ENCODE peak calls at places on chromosomes 5 and 9, in five cellular contexts. D is heart right ventricle, O is DND-41, Z is Calu3, F is BE2C. V is an unnamed sample.

GRCh38 chr9:76459691-76460635 is 981 bp downstream of the GCNT1 start:
- DNase-seq in D (peak; percentile 25), O (peak; percentile 6), Z (peak; percentile 45), F (peak; percentile 34), V (peak; percentile 51)

GRCh38 chr5:7754997-7755596 is 95.8 kb downstream of the CFAP90 start:
- DNase-seq in D (peak; percentile 33), O (peak; percentile 52), Z (peak; percentile 74), F (peak; percentile 76), V (peak; percentile 85)

GRCh38 chr5:139368613-139369012 is 14.5 kb downstream of the SLC23A1 start:
- DNase-seq in D (no peak), O (no peak), Z (no peak), F (no peak), V (no peak)

GRCh38 chr5:18216016-18216415 is 581.8 kb downstream of the TAF11L14 start:
- DNase-seq in D (no peak), O (no peak), Z (no peak), F (peak; percentile 6), V (no peak)

GRCh38 chr5:74643160-74643562 is 2.6 kb upstream of the ENC1 start:
- DNase-seq in D (no peak), O (no peak), Z (peak; percentile 64), F (no peak), V (no peak)

GRCh38 chr5:150411245-150411979 is 1.3 kb downstream of the CD74 start:
- DNase-seq in D (no peak), O (no peak), Z (peak; percentile 61), F (no peak), V (no peak)

GRCh38 chr5:151148583-151148982 is 9.0 kb downstream of the ANXA6 start:
- DNase-seq in D (no peak), O (no peak), Z (no peak), F (no peak), V (no peak)

GRCh38 chr5:56561-57290 is 35.2 kb upstream of the PLEKHG4B start:
- DNase-seq in D (no peak), O (peak; percentile 54), Z (no peak), F (no peak), V (peak; percentile 58)

GRCh38 chr5:60903356-60903755 is 41.5 kb downstream of the ERCC8 start:
- DNase-seq in D (no peak), O (no peak), Z (no peak), F (no peak), V (no peak)

GRCh38 chr9:129822825-129823162 is 1.1 kb downstream of the TOR1A start:
- DNase-seq in D (no peak), O (no peak), Z (no peak), F (no peak), V (no peak)

GRCh38 chr9:107214915-107215314 is 68.2 kb upstream of the RAD23B start:
- DNase-seq in D (no peak), O (no peak), Z (no peak), F (no peak), V (no peak)

GRCh38 chr9:134204991-134205578 is 40.7 kb upstream of the RNU6ATAC start:
- DNase-seq in D (peak; percentile 7), O (no peak), Z (no peak), F (peak; percentile 5), V (no peak)

GRCh38 chr9:127196826-127197145 is 67.8 kb upstream of the GARNL3 start:
- DNase-seq in D (no peak), O (no peak), Z (no peak), F (no peak), V (no peak)

GRCh38 chr5:128132499-128132898 is 48.9 kb downstream of the SLC12A2 start:
- DNase-seq in D (no peak), O (no peak), Z (no peak), F (no peak), V (no peak)

GRCh38 chr5:89071941-89072331 is 189.0 kb upstream of the MEF2C start:
- DNase-seq in D (no peak), O (no peak), Z (no peak), F (no peak), V (no peak)

GRCh38 chr5:23994581-23995370 is 487.4 kb downstream of the PRDM9 start:
- DNase-seq in D (no peak), O (no peak), Z (no peak), F (no peak), V (no peak)

GRCh38 chr5:78587081-78587774 is 61.3 kb downstream of the LHFPL2 start:
- DNase-seq in D (no peak), O (no peak), Z (no peak), F (no peak), V (no peak)

GRCh38 chr9:69009708-69010107 is 4.2 kb downstream of the PRKACG start:
- DNase-seq in D (no peak), O (no peak), Z (no peak), F (no peak), V (no peak)

GRCh38 chr5:53482717-53483638 is 2.5 kb downstream of the FST start:
- DNase-seq in D (peak; percentile 40), O (no peak), Z (peak; percentile 45), F (peak; percentile 22), V (peak; percentile 40)

GRCh38 chr9:129284607-129285291 is 106.7 kb upstream of the IER5L start:
- DNase-seq in D (no peak), O (no peak), Z (no peak), F (no peak), V (no peak)

GRCh38 chr9:128946945-128947422 is 419 bp downstream of the DOLK start:
- DNase-seq in D (peak; percentile 21), O (no peak), Z (peak; percentile 12), F (no peak), V (peak; percentile 25)

GRCh38 chr5:111694183-111694582 is 62.8 kb downstream of the NREP start:
- DNase-seq in D (no peak), O (no peak), Z (no peak), F (no peak), V (no peak)

GRCh38 chr5:101977729-101978345 is 318.2 kb downstream of the SLCO4C1 start:
- DNase-seq in D (no peak), O (no peak), Z (peak; percentile 20), F (peak; percentile 11), V (peak; percentile 11)

GRCh38 chr5:154262376-154262775 is 71.8 kb downstream of the GALNT10 start:
- DNase-seq in D (no peak), O (no peak), Z (no peak), F (no peak), V (no peak)

GRCh38 chr9:124726886-124727285 is 44.2 kb downstream of the NR6A1 start:
- DNase-seq in D (no peak), O (no peak), Z (no peak), F (no peak), V (no peak)

GRCh38 chr5:64502181-64502580 is 3.6 kb upstream of the RGS7BP start:
- DNase-seq in D (no peak), O (no peak), Z (no peak), F (no peak), V (no peak)

GRCh38 chr9:69918317-69918716 is 97.7 kb downstream of the CFAP95 start:
- DNase-seq in D (no peak), O (no peak), Z (no peak), F (no peak), V (no peak)

GRCh38 chr5:944992-945685 is 52.5 kb downstream of the TRIP13 start:
- DNase-seq in D (no peak), O (no peak), Z (no peak), F (no peak), V (no peak)

GRCh38 chr9:129036923-129037766 is 719 bp downstream of the MIGA2 start:
- DNase-seq in D (no peak), O (no peak), Z (no peak), F (no peak), V (no peak)

GRCh38 chr5:123214193-123214592 is 125.2 kb downstream of the PRDM6 start:
- DNase-seq in D (no peak), O (no peak), Z (no peak), F (no peak), V (no peak)

DNA sequence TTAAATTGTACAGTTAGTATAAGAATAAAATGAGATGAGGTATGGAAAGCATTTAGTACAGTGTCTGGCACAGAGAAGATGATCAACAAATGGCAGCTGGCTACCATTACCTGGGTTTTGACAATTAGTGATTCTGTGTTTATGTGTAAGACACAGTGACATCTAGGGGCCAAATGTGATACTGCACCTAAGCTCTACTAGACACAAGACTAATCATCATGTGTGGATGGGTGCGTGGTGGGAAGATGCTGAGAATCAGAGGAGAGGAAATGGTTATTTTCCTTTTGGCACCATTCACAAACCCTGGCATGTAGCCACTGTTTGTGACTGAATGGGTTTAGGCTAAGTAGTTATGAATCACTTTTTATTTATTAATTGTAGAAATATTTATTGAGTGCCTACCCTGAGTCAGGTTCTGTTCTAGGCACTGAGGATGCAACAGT is 109.8 kb upstream of the TBC1D2 start:
- DNase-seq in D (no peak), O (peak; percentile 37), Z (no peak), F (peak; percentile 40), V (no peak)
- TF ChIP-seq CTCF in D (no peak), O (peak; percentile 77), Z (peak; percentile 24), F (peak; percentile 78), V (peak; percentile 67)

GRCh38 chr9:118829334-118829733 is 539.9 kb downstream of the BRINP1 start:
- DNase-seq in D (no peak), O (no peak), Z (no peak), F (no peak), V (no peak)
- TF ChIP-seq CTCF in D (peak; percentile 22), O (no peak), Z (no peak), F (no peak), V (no peak)

DNA sequence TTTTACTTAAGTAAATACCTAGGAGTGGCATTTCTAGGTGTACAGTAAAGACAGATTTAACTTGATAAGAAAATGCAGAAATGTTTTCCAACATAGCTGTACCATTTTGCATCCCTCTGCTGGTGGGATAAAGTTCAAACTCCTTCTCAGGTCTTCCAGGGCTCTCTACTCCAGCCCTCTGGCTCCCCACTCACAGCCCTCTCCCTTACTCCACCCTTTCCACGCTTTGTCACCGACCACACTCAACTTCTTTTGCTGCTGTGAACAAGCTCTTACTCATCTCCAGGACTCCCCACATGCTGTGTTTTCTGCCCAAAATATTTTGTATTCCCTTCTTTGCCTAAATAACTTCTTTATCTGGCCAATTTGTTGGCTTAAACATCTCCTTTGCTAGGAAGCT is 90.6 kb upstream of the OSMR start:
- DNase-seq in D (no peak), O (no peak), Z (no peak), F (no peak), V (no peak)
- TF ChIP-seq CTCF in D (no peak), O (no peak), Z (no peak), F (no peak), V (no peak)

DNA sequence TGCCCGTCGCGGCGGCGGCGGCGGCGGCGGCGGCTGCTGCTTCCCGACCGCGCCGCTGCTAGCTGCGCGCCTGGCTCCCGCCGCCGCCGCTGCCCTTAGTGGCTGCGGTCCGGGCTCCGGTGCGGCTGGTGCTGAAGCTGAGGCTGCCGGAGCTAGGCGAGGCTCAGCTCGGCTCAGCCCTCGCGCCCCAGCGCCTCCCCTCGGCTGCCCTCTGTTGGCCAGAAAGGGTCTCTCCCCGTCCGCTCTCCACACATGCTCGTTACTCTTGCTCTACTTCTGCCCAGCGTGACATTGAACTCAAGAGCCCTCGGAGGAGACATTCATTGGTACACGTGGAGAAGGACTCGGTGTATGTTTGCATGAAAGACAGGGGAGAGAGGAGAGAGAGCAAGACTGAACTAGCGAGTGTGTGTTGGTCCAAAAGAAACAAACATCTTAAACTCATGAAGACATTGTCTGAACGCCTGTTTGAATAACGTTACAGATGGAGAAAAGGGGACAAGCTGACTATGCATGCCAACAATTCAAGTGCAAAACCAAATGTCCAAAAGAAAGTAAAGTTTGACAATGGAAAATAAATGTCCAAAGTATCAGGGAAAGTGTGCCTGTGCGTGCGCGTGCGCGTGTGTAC is at the start of gene HCN1:
- DNase-seq in D (peak; percentile 80), O (no peak), Z (no peak), F (peak; percentile 93), V (peak; percentile 81)
- TF ChIP-seq CTCF in D (peak; percentile 40), O (no peak), Z (no peak), F (peak; percentile 92), V (peak; percentile 41)

GRCh38 chr5:155434681-155435080 is 421.1 kb downstream of the KIF4B start:
- DNase-seq in D (no peak), O (no peak), Z (no peak), F (no peak), V (no peak)
- TF ChIP-seq CTCF in D (no peak), O (no peak), Z (no peak), F (no peak), V (no peak)

V was measured in endothelial cell.